ENCODE peak calls at places on chromosomes 11 and 22, in five cellular contexts. V is AG09319; E is glomerular endothelial cell; A is Calu3; J is stimulated activated CD4-positive, alpha-beta T cell treated with anti-CD3 and anti-CD28 coated beads, Interleukin-1b, Interleukin-23, amount 100 ng/mL, for 1 hour. H is an unnamed sample.

GRCh38 chr11:69512136-69512535 is 30.7 kb downstream of the LINC01488 start:
- DNase-seq in V (no peak), E (no peak), A (no peak), J (no peak), H (no peak)

GRCh38 chr11:45058344-45058743 is 88.1 kb upstream of the PRDM11 start:
- DNase-seq in A (no peak), J (no peak), E (no peak), V (no peak), H (no peak)

GRCh38 chr11:15489281-15489680 is 374.6 kb downstream of the INSC start:
- DNase-seq in J (no peak), V (no peak), A (no peak), E (no peak), H (no peak)

GRCh38 chr22:34429314-34429713 is 509.0 kb upstream of the LARGE1 start:
- DNase-seq in E (no peak), J (no peak), V (no peak), A (no peak), H (no peak)

GRCh38 chr11:69284081-69284511 is 9.9 kb upstream of the MYEOV start:
- DNase-seq in E (no peak), A (no peak), J (no peak), V (no peak), H (no peak)

GRCh38 chr11:86592659-86593451 is 79.6 kb downstream of the ME3 start:
- DNase-seq in E (peak), V (no peak), J (peak), A (peak), H (no peak)

GRCh38 chr22:46701262-46701661 is 36.8 kb downstream of the CERK start:
- DNase-seq in J (no peak), V (no peak), A (no peak), E (no peak), H (no peak)

GRCh38 chr22:37329239-37330140 is 47.2 kb downstream of the CYTH4 start:
- DNase-seq in J (no peak), A (no peak), E (no peak), V (no peak), H (no peak)

GRCh38 chr11:34613015-34613414 is 7.9 kb upstream of the EHF start:
- DNase-seq in E (no peak), A (no peak), V (no peak), J (no peak), H (no peak)

GRCh38 chr11:119727523-119728081 is 1.4 kb downstream of the NECTIN1 start:
- DNase-seq in E (no peak), A (peak), V (no peak), J (no peak), H (no peak)

GRCh38 chr11:362642-363442 is 6.5 kb upstream of the B4GALNT4 start:
- DNase-seq in J (no peak), A (no peak), V (no peak), E (no peak), H (no peak)

GRCh38 chr11:57094206-57094940 is 87.4 kb upstream of the LRRC55 start:
- DNase-seq in J (no peak), E (no peak), A (no peak), V (no peak), H (no peak)

GRCh38 chr11:130897262-130898182 is 18.8 kb downstream of the SNX19 start:
- DNase-seq in A (peak), V (peak), J (no peak), E (no peak), H (no peak)

GRCh38 chr11:129267716-129268115 is 75.6 kb upstream of the ARHGAP32 start:
- DNase-seq in A (no peak), E (no peak), J (no peak), V (no peak), H (no peak)

GRCh38 chr11:113006916-113007445 is 45.8 kb downstream of the NCAM1 start:
- DNase-seq in A (no peak), V (no peak), E (no peak), J (no peak), H (no peak)

GRCh38 chr22:30453731-30454510 is 17.9 kb downstream of the SEC14L3 start:
- DNase-seq in J (no peak), A (peak), E (no peak), V (no peak), H (no peak)

GRCh38 chr22:22061085-22062077 is 78.8 kb upstream of the TOP3B start:
- DNase-seq in V (peak), J (no peak), A (no peak), E (no peak), H (no peak)

GRCh38 chr11:92714111-92714510 is 255.3 kb upstream of the MTNR1B start:
- DNase-seq in A (no peak), E (no peak), V (no peak), J (no peak), H (no peak)

GRCh38 chr11:32164836-32165235 is 74.0 kb downstream of the RCN1 start:
- DNase-seq in A (no peak), J (no peak), E (no peak), V (no peak), H (no peak)

GRCh38 chr11:65852508-65853248 is 5.3 kb downstream of the CFL1 start:
- DNase-seq in J (no peak), A (no peak), V (no peak), E (no peak), H (no peak)

GRCh38 chr11:35944503-35945136 is 758 bp downstream of the LDLRAD3 start:
- DNase-seq in A (no peak), E (no peak), J (no peak), V (no peak), H (no peak)

GRCh38 chr11:31714840-31715239 is 96.3 kb downstream of the PAX6 start:
- DNase-seq in V (no peak), E (no peak), A (no peak), J (no peak), H (no peak)

GRCh38 chr11:93329936-93330445 is 551 bp upstream of the DEUP1 start:
- DNase-seq in E (no peak), A (no peak), V (no peak), J (no peak), H (no peak)

GRCh38 chr22:37328017-37328416 is 45.7 kb downstream of the CYTH4 start:
- DNase-seq in J (no peak), A (peak), E (no peak), V (no peak), H (no peak)

GRCh38 chr22:19898831-19899567 is 42.6 kb upstream of the COMT start:
- DNase-seq in E (no peak), J (no peak), V (no peak), A (no peak), H (no peak)

GRCh38 chr11:64762916-64763803 is 3.4 kb upstream of the PYGM start:
- DNase-seq in E (no peak), V (no peak), A (no peak), J (no peak), H (no peak)

GRCh38 chr11:102325088-102325487 is 7.8 kb downstream of the BIRC3 start:
- DNase-seq in E (no peak), J (no peak), V (no peak), A (no peak), H (no peak)

GRCh38 chr11:4154503-4154902 is 59.9 kb downstream of the RRM1 start:
- DNase-seq in A (no peak), E (no peak), V (no peak), J (no peak), H (no peak)

GRCh38 chr11:57399221-57399620 is 8.8 kb upstream of the PRG2 start:
- DNase-seq in E (no peak), V (no peak), A (no peak), J (no peak), H (no peak)

GRCh38 chr11:45320366-45320765 is 34.2 kb upstream of the SYT13 start:
- DNase-seq in E (no peak), A (no peak), V (no peak), J (no peak), H (no peak)

GRCh38 chr11:93542753-93543246 is 391 bp downstream of the SMCO4 start:
- DNase-seq in V (no peak), J (no peak), E (no peak), A (no peak), H (no peak)

GRCh38 chr11:64919627-64920026 is 2.6 kb upstream of the ATG2A start:
- DNase-seq in E (no peak), J (no peak), V (no peak), A (no peak), H (no peak)

GRCh38 chr11:3905080-3905953 is 49.9 kb downstream of the STIM1 start:
- DNase-seq in A (peak), V (peak), J (peak), E (no peak), H (no peak)

GRCh38 chr11:7964873-7965272 is 374 bp downstream of the NLRP10 start:
- DNase-seq in A (no peak), E (no peak), V (no peak), J (no peak), H (no peak)

GRCh38 chr22:20131593-20131855 is at the start of gene ZDHHC8:
- DNase-seq in V (no peak), E (no peak), A (peak), J (peak), H (no peak)